ENCODE peak calls at places on chromosomes 4 and X, in four cellular contexts. One of them, this sample, is unnamed.

GRCh38 chrX:132622130-132622529 is 133.3 kb upstream of the MBNL3 start:
- DNase-seq in GM12878: no peak
- DNase-seq in gastrocnemius medialis: no peak
- DNase-seq in fibroblast of the aortic adventitia: peak
- DNase-seq in this sample: no peak

GRCh38 chr4:65538571-65538970 is 131.7 kb downstream of the EPHA5 start:
- DNase-seq in GM12878: no peak
- DNase-seq in gastrocnemius medialis: no peak
- DNase-seq in fibroblast of the aortic adventitia: peak
- DNase-seq in this sample: no peak

GRCh38 chr4:89757154-89757723 is 79.7 kb downstream of the SNCA start:
- DNase-seq in GM12878: no peak
- DNase-seq in gastrocnemius medialis: no peak
- DNase-seq in fibroblast of the aortic adventitia: no peak
- DNase-seq in this sample: no peak

GRCh38 chr4:13912966-13913365 is 285.4 kb upstream of the BOD1L1 start:
- DNase-seq in GM12878: no peak
- DNase-seq in gastrocnemius medialis: no peak
- DNase-seq in fibroblast of the aortic adventitia: peak
- DNase-seq in this sample: no peak

GRCh38 chrX:24561121-24561520 is 86.0 kb downstream of the PCYT1B start:
- DNase-seq in GM12878: no peak
- DNase-seq in gastrocnemius medialis: no peak
- DNase-seq in fibroblast of the aortic adventitia: peak
- DNase-seq in this sample: peak

GRCh38 chr4:75653845-75654503 is 19.2 kb downstream of the G3BP2 start:
- DNase-seq in GM12878: no peak
- DNase-seq in gastrocnemius medialis: no peak
- DNase-seq in fibroblast of the aortic adventitia: peak
- DNase-seq in this sample: no peak

GRCh38 chr4:89134775-89135319 is 23.5 kb downstream of the TIGD2 start:
- DNase-seq in GM12878: no peak
- DNase-seq in gastrocnemius medialis: no peak
- DNase-seq in fibroblast of the aortic adventitia: peak
- DNase-seq in this sample: no peak

GRCh38 chr4:57249083-57249482 is 138.9 kb upstream of the IGFBP7 start:
- DNase-seq in GM12878: no peak
- DNase-seq in gastrocnemius medialis: no peak
- DNase-seq in fibroblast of the aortic adventitia: peak
- DNase-seq in this sample: no peak

GRCh38 chr4:170464614-170465197 is 374.9 kb upstream of the AADAT start:
- DNase-seq in GM12878: no peak
- DNase-seq in gastrocnemius medialis: no peak
- DNase-seq in fibroblast of the aortic adventitia: no peak
- DNase-seq in this sample: no peak

GRCh38 chr4:186781032-186781917 is 57.6 kb upstream of the FAT1 start:
- DNase-seq in GM12878: no peak
- DNase-seq in gastrocnemius medialis: no peak
- DNase-seq in fibroblast of the aortic adventitia: no peak
- DNase-seq in this sample: no peak

GRCh38 chrX:109281478-109282275 is 200.2 kb downstream of the GUCY2F start:
- DNase-seq in GM12878: no peak
- DNase-seq in gastrocnemius medialis: no peak
- DNase-seq in fibroblast of the aortic adventitia: peak
- DNase-seq in this sample: no peak

GRCh38 chrX:71515039-71515398 is 17.9 kb upstream of the OGT start:
- DNase-seq in GM12878: no peak
- DNase-seq in gastrocnemius medialis: peak
- DNase-seq in fibroblast of the aortic adventitia: peak
- DNase-seq in this sample: no peak

GRCh38 chr4:85598936-85599335 is 124.0 kb downstream of the ARHGAP24 start:
- DNase-seq in GM12878: no peak
- DNase-seq in gastrocnemius medialis: no peak
- DNase-seq in fibroblast of the aortic adventitia: no peak
- DNase-seq in this sample: no peak

GRCh38 chr4:32394255-32394654 is 1674.1 kb downstream of the PCDH7 start:
- DNase-seq in GM12878: no peak
- DNase-seq in gastrocnemius medialis: no peak
- DNase-seq in fibroblast of the aortic adventitia: no peak
- DNase-seq in this sample: no peak

GRCh38 chrX:47877327-47877726 is 40.6 kb downstream of the ZNF81 start:
- DNase-seq in GM12878: peak
- DNase-seq in gastrocnemius medialis: no peak
- DNase-seq in fibroblast of the aortic adventitia: no peak
- DNase-seq in this sample: no peak

GRCh38 chr4:78417603-78418002 is 134.0 kb upstream of the ANXA3 start:
- DNase-seq in GM12878: no peak
- DNase-seq in gastrocnemius medialis: no peak
- DNase-seq in fibroblast of the aortic adventitia: no peak
- DNase-seq in this sample: no peak

GRCh38 chr4:176498857-176499256 is 179.1 kb downstream of the SPCS3 start:
- DNase-seq in GM12878: no peak
- DNase-seq in gastrocnemius medialis: no peak
- DNase-seq in fibroblast of the aortic adventitia: peak
- DNase-seq in this sample: no peak

GRCh38 chr4:111362891-111363290 is 740.0 kb upstream of the PITX2 start:
- DNase-seq in GM12878: no peak
- DNase-seq in gastrocnemius medialis: no peak
- DNase-seq in fibroblast of the aortic adventitia: peak
- DNase-seq in this sample: no peak

GRCh38 chrX:460116-460515 is 73.4 kb upstream of the PPP2R3B start:
- DNase-seq in GM12878: no peak
- DNase-seq in gastrocnemius medialis: no peak
- DNase-seq in fibroblast of the aortic adventitia: no peak
- DNase-seq in this sample: peak

GRCh38 chr4:48031802-48032525 is 15.4 kb downstream of the NIPAL1 start:
- DNase-seq in GM12878: no peak
- DNase-seq in gastrocnemius medialis: peak
- DNase-seq in fibroblast of the aortic adventitia: peak
- DNase-seq in this sample: no peak

GRCh38 chr4:10074767-10075105 is 41.9 kb downstream of the WDR1 start:
- DNase-seq in GM12878: no peak
- DNase-seq in gastrocnemius medialis: no peak
- DNase-seq in fibroblast of the aortic adventitia: peak
- DNase-seq in this sample: peak

GRCh38 chrX:119602701-119603255 is 3.4 kb downstream of the NKRF start:
- DNase-seq in GM12878: no peak
- DNase-seq in gastrocnemius medialis: no peak
- DNase-seq in fibroblast of the aortic adventitia: no peak
- DNase-seq in this sample: no peak

GRCh38 chrX:119604778-119605177 is 1.4 kb downstream of the NKRF start:
- DNase-seq in GM12878: no peak
- DNase-seq in gastrocnemius medialis: no peak
- DNase-seq in fibroblast of the aortic adventitia: no peak
- DNase-seq in this sample: no peak

GRCh38 chrX:119606508-119607389 is 525 bp upstream of the NKRF start:
- DNase-seq in GM12878: no peak
- DNase-seq in gastrocnemius medialis: no peak
- DNase-seq in fibroblast of the aortic adventitia: peak
- DNase-seq in this sample: no peak

GRCh38 chrX:119605739-119606507 is at the start of gene NKRF:
- DNase-seq in GM12878: peak
- DNase-seq in gastrocnemius medialis: peak
- DNase-seq in fibroblast of the aortic adventitia: no peak
- DNase-seq in this sample: peak

GRCh38 chrX:119605398-119605738 is 856 bp downstream of the NKRF start:
- DNase-seq in GM12878: no peak
- DNase-seq in gastrocnemius medialis: no peak
- DNase-seq in fibroblast of the aortic adventitia: no peak
- DNase-seq in this sample: no peak
- TF ChIP-seq CTCF in GM12878: no peak
- TF ChIP-seq CTCF in gastrocnemius medialis: no peak
- TF ChIP-seq CTCF in fibroblast of the aortic adventitia: no peak
- TF ChIP-seq CTCF in this sample: no peak

GRCh38 chr4:102620697-102621497 is 119.7 kb downstream of the NFKB1 start:
- DNase-seq in GM12878: no peak
- DNase-seq in gastrocnemius medialis: no peak
- DNase-seq in fibroblast of the aortic adventitia: peak
- DNase-seq in this sample: peak
- TF ChIP-seq CTCF in GM12878: peak
- TF ChIP-seq CTCF in gastrocnemius medialis: peak
- TF ChIP-seq CTCF in fibroblast of the aortic adventitia: peak
- TF ChIP-seq CTCF in this sample: no peak

GRCh38 chr4:20418865-20419451 is 167.3 kb downstream of the SLIT2 start:
- DNase-seq in GM12878: peak
- DNase-seq in gastrocnemius medialis: no peak
- DNase-seq in fibroblast of the aortic adventitia: peak
- DNase-seq in this sample: peak
- TF ChIP-seq CTCF in GM12878: peak
- TF ChIP-seq CTCF in gastrocnemius medialis: peak
- TF ChIP-seq CTCF in fibroblast of the aortic adventitia: peak
- TF ChIP-seq CTCF in this sample: peak

GRCh38 chrX:118534716-118535493 is 39.3 kb downstream of the DOCK11 start:
- DNase-seq in GM12878: no peak
- DNase-seq in gastrocnemius medialis: no peak
- DNase-seq in fibroblast of the aortic adventitia: no peak
- DNase-seq in this sample: no peak

GRCh38 chrX:118536204-118536603 is 40.6 kb downstream of the DOCK11 start:
- DNase-seq in GM12878: peak
- DNase-seq in gastrocnemius medialis: no peak
- DNase-seq in fibroblast of the aortic adventitia: no peak
- DNase-seq in this sample: no peak

GRCh38 chrX:118540342-118540741 is 44.7 kb downstream of the DOCK11 start:
- DNase-seq in GM12878: no peak
- DNase-seq in gastrocnemius medialis: no peak
- DNase-seq in fibroblast of the aortic adventitia: no peak
- DNase-seq in this sample: no peak

GRCh38 chrX:118541482-118541881 is 45.9 kb downstream of the DOCK11 start:
- DNase-seq in GM12878: no peak
- DNase-seq in gastrocnemius medialis: no peak
- DNase-seq in fibroblast of the aortic adventitia: no peak
- DNase-seq in this sample: no peak

DNA sequence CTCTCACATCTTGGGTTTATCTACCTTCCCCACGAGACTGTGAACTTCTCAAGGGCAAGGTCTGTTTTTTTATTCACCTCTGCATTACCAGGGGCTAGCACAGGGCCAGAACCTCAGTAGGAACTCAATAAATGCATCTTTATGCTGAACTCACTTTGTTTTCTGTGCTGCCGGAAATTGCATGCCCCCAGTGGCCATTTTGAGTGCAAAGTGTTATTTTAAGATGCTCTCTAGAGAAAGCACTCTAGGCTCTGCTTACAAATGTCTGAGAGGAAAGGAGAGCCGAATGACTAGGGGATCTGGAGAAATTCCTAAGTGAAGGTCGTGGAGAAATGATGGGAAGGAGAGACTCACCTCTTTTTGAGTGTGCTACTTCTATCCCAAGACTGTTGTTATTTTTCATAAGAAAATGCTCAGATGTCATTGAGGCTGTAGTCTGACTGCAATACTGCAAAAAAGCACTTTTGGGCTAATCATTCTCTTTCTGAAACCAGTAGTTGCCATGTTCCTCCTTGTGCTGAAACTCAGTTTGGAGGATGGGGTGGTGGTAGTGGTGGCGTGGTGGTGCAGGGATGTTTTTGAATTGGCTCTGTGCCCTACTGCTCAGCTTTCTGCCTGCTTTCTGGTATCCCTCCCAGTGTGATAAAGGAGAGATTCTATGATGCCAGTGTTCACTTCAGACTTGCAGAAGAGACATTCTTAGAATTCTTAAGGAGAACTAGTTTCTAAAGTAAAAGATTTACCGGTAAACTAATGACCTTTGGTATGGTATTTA is 41.3 kb downstream of the DOCK11 start:
- DNase-seq in GM12878: peak
- DNase-seq in gastrocnemius medialis: no peak
- DNase-seq in fibroblast of the aortic adventitia: peak
- DNase-seq in this sample: no peak
- TF ChIP-seq CTCF in GM12878: peak
- TF ChIP-seq CTCF in gastrocnemius medialis: no peak
- TF ChIP-seq CTCF in fibroblast of the aortic adventitia: peak
- TF ChIP-seq CTCF in this sample: peak

This sample was measured in GM13976.